ENCODE peak calls at places on chromosomes 4 and X, in eight cellular contexts. D is thoracic aorta, X is ovary, F is mesendoderm, J is neuronal stem cell, R is MM.1S, N is breast epithelium, P is psoas muscle. T is an unnamed sample. For H3K4me1, the result is how much of the 10 kb centered on the place peaks cover.

GRCh38 chrX:51855698-51856097 is 37.7 kb upstream of the MAGED1 start:
- DNase-seq in P (no peak), R (no peak), F (no peak), D (no peak), N (no peak), X (no peak), J (no peak), T (no peak)

GRCh38 chr4:47075241-47075640 is 43.9 kb downstream of the GABRB1 start:
- DNase-seq in D (no peak), N (no peak), X (no peak), J (no peak), F (no peak), P (no peak), R (peak), T (no peak)

GRCh38 chr4:144634978-144635747 is 10.8 kb upstream of the HHIP start:
- DNase-seq in N (no peak), P (no peak), R (peak), X (no peak), D (no peak), J (no peak), F (no peak), T (no peak)

GRCh38 chrX:53374222-53374820 is 48.1 kb downstream of the SMC1A start:
- DNase-seq in X (no peak), J (no peak), F (peak), P (no peak), R (no peak), D (no peak), N (no peak), T (no peak)

GRCh38 chr4:97627785-97628184 is 515.5 kb downstream of the STPG2 start:
- DNase-seq in F (no peak), X (no peak), P (no peak), R (no peak), N (no peak), D (no peak), J (peak), T (no peak)

GRCh38 chr4:75110061-75110460 is 177.1 kb downstream of the PARM1 start:
- DNase-seq in X (no peak), F (no peak), J (no peak), N (no peak), R (no peak), D (no peak), P (no peak), T (no peak)

GRCh38 chr4:159328766-159329165 is 225.9 kb downstream of the RAPGEF2 start:
- DNase-seq in P (no peak), N (no peak), D (no peak), R (no peak), J (no peak), X (no peak), F (no peak), T (no peak)

GRCh38 chr4:72451349-72451748 is 117.7 kb downstream of the ADAMTS3 start:
- DNase-seq in N (no peak), F (no peak), J (no peak), R (no peak), D (no peak), P (peak), X (no peak), T (peak)

GRCh38 chr4:143023519-143023918 is 161.2 kb upstream of the USP38 start:
- DNase-seq in P (no peak), X (no peak), N (no peak), F (no peak), D (no peak), R (no peak), J (no peak), T (no peak)

GRCh38 chrX:6852869-6853268 is 294.6 kb upstream of the STS start:
- DNase-seq in X (no peak), N (no peak), R (no peak), F (no peak), P (no peak), D (no peak), J (no peak), T (no peak)

GRCh38 chr4:169014581-169014980 is 4.5 kb upstream of the CBR4 start:
- DNase-seq in J (no peak), N (no peak), P (no peak), F (no peak), D (no peak), R (no peak), X (no peak), T (no peak)

GRCh38 chrX:103431316-103431715 is 55.0 kb downstream of the BEX3 start:
- DNase-seq in P (no peak), J (no peak), R (no peak), D (no peak), F (no peak), N (no peak), X (no peak), T (no peak)

GRCh38 chrX:153526801-153527599 is 9.6 kb downstream of the ATP2B3 start:
- DNase-seq in N (no peak), R (no peak), P (no peak), D (no peak), J (no peak), X (no peak), F (no peak), T (no peak)

GRCh38 chrX:118974908-118975671 is 672 bp downstream of the LONRF3 start:
- DNase-seq in P (peak), J (no peak), R (peak), N (no peak), F (peak), D (no peak), X (peak), T (peak)

GRCh38 chrX:8237718-8238117 is 66.7 kb upstream of the VCX2 start:
- DNase-seq in P (no peak), D (no peak), F (peak), N (no peak), X (no peak), R (no peak), J (no peak), T (no peak)

GRCh38 chr4:175758050-175758449 is 54.0 kb downstream of the GPM6A start:
- DNase-seq in N (no peak), X (no peak), D (no peak), R (no peak), F (no peak), P (no peak), J (no peak), T (no peak)

GRCh38 chr4:156762851-156763250 is 208.7 kb downstream of the PDGFC start:
- DNase-seq in N (no peak), P (no peak), F (no peak), X (no peak), R (no peak), D (no peak), J (no peak), T (no peak)

GRCh38 chr4:105453550-105454201 is 20.2 kb downstream of the PPA2 start:
- DNase-seq in X (no peak), P (no peak), J (no peak), R (no peak), D (no peak), N (no peak), F (peak), T (no peak)

GRCh38 chr4:41856797-41857196 is 78.4 kb upstream of the TMEM33 start:
- DNase-seq in X (no peak), D (no peak), J (no peak), P (no peak), R (no peak), N (no peak), F (no peak), T (no peak)

GRCh38 chrX:107704181-107704580 is 71.4 kb downstream of the TSC22D3 start:
- DNase-seq in J (no peak), X (no peak), R (no peak), D (no peak), P (no peak), N (no peak), F (no peak), T (no peak)

GRCh38 chrX:107700802-107701201 is 72.5 kb downstream of the PRPS1 start:
- DNase-seq in P (no peak), R (no peak), D (no peak), J (no peak), X (no peak), F (no peak), N (no peak), T (no peak)

GRCh38 chrX:107701493-107702121 is 73.3 kb downstream of the PRPS1 start:
- DNase-seq in D (no peak), R (no peak), N (no peak), J (no peak), F (no peak), P (no peak), X (no peak), T (no peak)

GRCh38 chrX:107699611-107700010 is 71.3 kb downstream of the PRPS1 start:
- DNase-seq in P (no peak), X (no peak), N (no peak), D (no peak), R (no peak), J (no peak), F (no peak), T (no peak)

GRCh38 chrX:107700317-107700774 is 72.0 kb downstream of the PRPS1 start:
- DNase-seq in F (no peak), N (no peak), R (no peak), D (no peak), P (no peak), X (no peak), J (no peak), T (no peak)
- H3K27ac ChIP-seq in F (no peak), N (peak), R (no peak), D (peak), P (no peak), X (peak), J (no peak), T (peak)

GRCh38 chrX:40148439-40149285 is 50.9 kb upstream of the BCOR start:
- DNase-seq in X (no peak), P (no peak), D (no peak), N (no peak), F (peak), R (no peak), J (no peak), T (peak)
- H3K4me1 ChIP-seq in X (under half), P (under half), D (under half), N (under half), F (under half), R (under half), J (under half), T (under half)

GRCh38 chr4:180766903-180767302 is 1476.3 kb upstream of the TENM3 start:
- DNase-seq in F (no peak), J (no peak), D (no peak), P (no peak), N (no peak), R (no peak), X (no peak), T (no peak)
- H3K27ac ChIP-seq in F (no peak), J (peak), D (no peak), P (no peak), N (no peak), R (no peak), X (no peak), T (no peak)

GRCh38 chr4:23889368-23889767 is 479 bp downstream of the PPARGC1A start:
- DNase-seq in P (no peak), R (no peak), N (no peak), D (no peak), J (no peak), X (no peak), F (no peak), T (no peak)
- H3K4me1 ChIP-seq in P (under half), R (under half), N (under half), D (under half), J (under half), X (under half), F (under half), T (under half)

GRCh38 chr4:8087921-8088495 is 70.6 kb downstream of the ABLIM2 start:
- DNase-seq in X (no peak), P (peak), R (no peak), J (no peak), N (no peak), F (no peak), D (no peak), T (peak)

GRCh38 chr4:8090312-8090711 is 68.3 kb downstream of the ABLIM2 start:
- DNase-seq in J (no peak), N (no peak), X (no peak), D (no peak), P (peak), F (peak), R (no peak), T (peak)

GRCh38 chr4:8092282-8092681 is 66.3 kb downstream of the ABLIM2 start:
- DNase-seq in R (no peak), F (no peak), X (no peak), J (no peak), N (no peak), D (no peak), P (no peak), T (no peak)

GRCh38 chr4:8088966-8089491 is 69.6 kb downstream of the ABLIM2 start:
- DNase-seq in R (no peak), F (no peak), P (peak), D (no peak), X (no peak), J (no peak), N (no peak), T (no peak)

GRCh38 chr4:8089862-8090261 is 68.8 kb downstream of the ABLIM2 start:
- DNase-seq in P (peak), D (no peak), F (no peak), X (no peak), R (no peak), J (no peak), N (no peak), T (peak)
- H3K27ac ChIP-seq in P (peak), D (no peak), F (no peak), X (no peak), R (no peak), J (no peak), N (peak), T (no peak)

GRCh38 chr4:15676039-15676438 is 5.6 kb upstream of the FAM200B start:
- DNase-seq in X (no peak), F (no peak), J (no peak), N (no peak), R (no peak), P (no peak), D (no peak), T (no peak)
- H3K4me1 ChIP-seq in X (under half), F (under half), J (under half), N (under half), R (under half), P (under half), D (under half), T (under half)

T was measured in right cardiac atrium.